ENCODE peak calls at places on chromosomes 7 and 10, in eight cellular contexts. One of them, this sample, is unnamed.

GRCh38 chr7:98209166-98209920 is 1.9 kb upstream of the BHLHA15 start:
- DNase-seq in GM12878: no peak
- DNase-seq in heart left ventricle: peak; percentile 24
- DNase-seq in lower lobe of right lung: no peak
- DNase-seq in testis: no peak
- DNase-seq in cardiac muscle cell: no peak
- DNase-seq in uterus: no peak
- DNase-seq in endodermal cell: no peak
- DNase-seq in this sample: no peak

GRCh38 chr10:34124522-34125035 is 690.5 kb downstream of the PARD3 start:
- DNase-seq in heart left ventricle: no peak
- DNase-seq in GM12878: no peak
- DNase-seq in cardiac muscle cell: no peak
- DNase-seq in testis: no peak
- DNase-seq in uterus: no peak
- DNase-seq in endodermal cell: peak; percentile 69
- DNase-seq in lower lobe of right lung: no peak
- DNase-seq in this sample: no peak

GRCh38 chr7:151459726-151460473 is 20.0 kb upstream of the CRYGN start:
- DNase-seq in GM12878: no peak
- DNase-seq in lower lobe of right lung: peak; percentile 72
- DNase-seq in testis: peak; percentile 86
- DNase-seq in cardiac muscle cell: peak; percentile 81
- DNase-seq in uterus: peak; percentile 90
- DNase-seq in heart left ventricle: peak; percentile 78
- DNase-seq in endodermal cell: peak; percentile 72
- DNase-seq in this sample: peak; percentile 89

GRCh38 chr7:111763221-111763791 is 201.0 kb upstream of the IMMP2L start:
- DNase-seq in endodermal cell: peak; percentile 76
- DNase-seq in heart left ventricle: no peak
- DNase-seq in cardiac muscle cell: peak; percentile 65
- DNase-seq in lower lobe of right lung: no peak
- DNase-seq in GM12878: no peak
- DNase-seq in uterus: no peak
- DNase-seq in testis: no peak
- DNase-seq in this sample: peak; percentile 61

GRCh38 chr7:44306608-44307007 is 18.8 kb downstream of the CAMK2B start:
- DNase-seq in lower lobe of right lung: no peak
- DNase-seq in heart left ventricle: no peak
- DNase-seq in testis: peak; percentile 7
- DNase-seq in uterus: no peak
- DNase-seq in cardiac muscle cell: no peak
- DNase-seq in endodermal cell: peak; percentile 33
- DNase-seq in GM12878: no peak
- DNase-seq in this sample: peak; percentile 39

GRCh38 chr7:16492513-16493062 is 27.1 kb upstream of the SOSTDC1 start:
- DNase-seq in endodermal cell: no peak
- DNase-seq in lower lobe of right lung: no peak
- DNase-seq in cardiac muscle cell: no peak
- DNase-seq in heart left ventricle: no peak
- DNase-seq in uterus: no peak
- DNase-seq in testis: no peak
- DNase-seq in GM12878: no peak
- DNase-seq in this sample: no peak

GRCh38 chr10:33344676-33345075 is 10.2 kb upstream of the NRP1 start:
- DNase-seq in uterus: no peak
- DNase-seq in GM12878: no peak
- DNase-seq in heart left ventricle: no peak
- DNase-seq in lower lobe of right lung: no peak
- DNase-seq in endodermal cell: no peak
- DNase-seq in testis: no peak
- DNase-seq in cardiac muscle cell: no peak
- DNase-seq in this sample: no peak

GRCh38 chr10:63237396-63237795 is 104.3 kb downstream of the NRBF2 start:
- DNase-seq in endodermal cell: no peak
- DNase-seq in GM12878: no peak
- DNase-seq in cardiac muscle cell: no peak
- DNase-seq in uterus: no peak
- DNase-seq in lower lobe of right lung: no peak
- DNase-seq in testis: no peak
- DNase-seq in heart left ventricle: no peak
- DNase-seq in this sample: no peak

GRCh38 chr10:65818990-65819389 is 1106.8 kb upstream of the LRRTM3 start:
- DNase-seq in uterus: no peak
- DNase-seq in cardiac muscle cell: no peak
- DNase-seq in endodermal cell: no peak
- DNase-seq in lower lobe of right lung: no peak
- DNase-seq in testis: no peak
- DNase-seq in heart left ventricle: no peak
- DNase-seq in GM12878: no peak
- DNase-seq in this sample: no peak

GRCh38 chr7:152423991-152424347 is 11.8 kb downstream of the KMT2C start:
- DNase-seq in lower lobe of right lung: no peak
- DNase-seq in testis: no peak
- DNase-seq in cardiac muscle cell: no peak
- DNase-seq in heart left ventricle: no peak
- DNase-seq in GM12878: no peak
- DNase-seq in uterus: no peak
- DNase-seq in endodermal cell: no peak
- DNase-seq in this sample: no peak

GRCh38 chr10:31136951-31137885 is 105.6 kb upstream of the ZNF438 start:
- DNase-seq in testis: no peak
- DNase-seq in uterus: no peak
- DNase-seq in endodermal cell: no peak
- DNase-seq in lower lobe of right lung: no peak
- DNase-seq in heart left ventricle: no peak
- DNase-seq in cardiac muscle cell: no peak
- DNase-seq in GM12878: no peak
- DNase-seq in this sample: no peak

GRCh38 chr10:101291254-101292193 is 62.3 kb upstream of the LBX1 start:
- DNase-seq in lower lobe of right lung: peak; percentile 59
- DNase-seq in testis: peak; percentile 72
- DNase-seq in GM12878: no peak
- DNase-seq in uterus: peak; percentile 47
- DNase-seq in endodermal cell: peak; percentile 95
- DNase-seq in heart left ventricle: peak; percentile 78
- DNase-seq in cardiac muscle cell: peak; percentile 92
- DNase-seq in this sample: peak; percentile 67

GRCh38 chr7:70785427-70785826 is 346.5 kb upstream of the GALNT17 start:
- DNase-seq in heart left ventricle: no peak
- DNase-seq in cardiac muscle cell: no peak
- DNase-seq in GM12878: no peak
- DNase-seq in testis: no peak
- DNase-seq in endodermal cell: no peak
- DNase-seq in lower lobe of right lung: no peak
- DNase-seq in uterus: no peak
- DNase-seq in this sample: no peak

GRCh38 chr7:139041378-139042053 is 5.7 kb upstream of the ZC3HAV1L start:
- DNase-seq in testis: no peak
- DNase-seq in lower lobe of right lung: no peak
- DNase-seq in GM12878: no peak
- DNase-seq in uterus: no peak
- DNase-seq in endodermal cell: no peak
- DNase-seq in cardiac muscle cell: no peak
- DNase-seq in heart left ventricle: no peak
- DNase-seq in this sample: no peak

GRCh38 chr7:140571537-140572122 is 69.0 kb downstream of the DENND2A start:
- DNase-seq in cardiac muscle cell: no peak
- DNase-seq in heart left ventricle: peak; percentile 2
- DNase-seq in endodermal cell: no peak
- DNase-seq in testis: no peak
- DNase-seq in GM12878: no peak
- DNase-seq in uterus: no peak
- DNase-seq in lower lobe of right lung: no peak
- DNase-seq in this sample: no peak

GRCh38 chr10:115001506-115002381 is 63.7 kb downstream of the TRUB1 start:
- DNase-seq in endodermal cell: no peak
- DNase-seq in GM12878: peak; percentile 21
- DNase-seq in cardiac muscle cell: no peak
- DNase-seq in heart left ventricle: no peak
- DNase-seq in testis: peak; percentile 27
- DNase-seq in uterus: peak; percentile 16
- DNase-seq in lower lobe of right lung: no peak
- DNase-seq in this sample: peak; percentile 56

GRCh38 chr10:17352583-17352982 is 101.8 kb downstream of the ST8SIA6 start:
- DNase-seq in endodermal cell: no peak
- DNase-seq in lower lobe of right lung: no peak
- DNase-seq in heart left ventricle: no peak
- DNase-seq in testis: no peak
- DNase-seq in GM12878: no peak
- DNase-seq in cardiac muscle cell: no peak
- DNase-seq in uterus: no peak
- DNase-seq in this sample: no peak

GRCh38 chr10:73983096-73984047 is 14.5 kb upstream of the VCL start:
- DNase-seq in endodermal cell: peak; percentile 45
- DNase-seq in GM12878: no peak
- DNase-seq in testis: no peak
- DNase-seq in uterus: no peak
- DNase-seq in lower lobe of right lung: no peak
- DNase-seq in cardiac muscle cell: no peak
- DNase-seq in heart left ventricle: no peak
- DNase-seq in this sample: no peak

GRCh38 chr7:21944616-21945373 is 904 bp downstream of the CDCA7L start:
- DNase-seq in heart left ventricle: peak; percentile 65
- DNase-seq in endodermal cell: peak; percentile 85
- DNase-seq in testis: peak; percentile 40
- DNase-seq in cardiac muscle cell: peak; percentile 47
- DNase-seq in lower lobe of right lung: peak; percentile 84
- DNase-seq in GM12878: no peak
- DNase-seq in uterus: no peak
- DNase-seq in this sample: no peak

GRCh38 chr7:85185355-85186082 is 1.3 kb downstream of the SEMA3D start:
- DNase-seq in uterus: peak; percentile 16
- DNase-seq in cardiac muscle cell: peak; percentile 62
- DNase-seq in endodermal cell: peak; percentile 86
- DNase-seq in GM12878: no peak
- DNase-seq in heart left ventricle: peak; percentile 69
- DNase-seq in testis: peak; percentile 77
- DNase-seq in lower lobe of right lung: peak; percentile 43
- DNase-seq in this sample: peak; percentile 86

GRCh38 chr7:85184599-85185354 is 2.1 kb downstream of the SEMA3D start:
- DNase-seq in testis: peak; percentile 59
- DNase-seq in heart left ventricle: peak; percentile 52
- DNase-seq in cardiac muscle cell: peak; percentile 26
- DNase-seq in GM12878: no peak
- DNase-seq in lower lobe of right lung: peak; percentile 43
- DNase-seq in endodermal cell: peak; percentile 63
- DNase-seq in uterus: no peak
- DNase-seq in this sample: peak; percentile 48

GRCh38 chr7:85186521-85187241 is at the start of gene SEMA3D:
- DNase-seq in cardiac muscle cell: peak; percentile 90
- DNase-seq in heart left ventricle: peak; percentile 79
- DNase-seq in endodermal cell: peak; percentile 96
- DNase-seq in uterus: peak; percentile 56
- DNase-seq in GM12878: no peak
- DNase-seq in testis: peak; percentile 83
- DNase-seq in lower lobe of right lung: peak; percentile 66
- DNase-seq in this sample: peak; percentile 90

GRCh38 chr7:85183296-85183695 is 3.6 kb downstream of the SEMA3D start:
- DNase-seq in testis: no peak
- DNase-seq in endodermal cell: no peak
- DNase-seq in cardiac muscle cell: no peak
- DNase-seq in uterus: no peak
- DNase-seq in heart left ventricle: no peak
- DNase-seq in GM12878: no peak
- DNase-seq in lower lobe of right lung: no peak
- DNase-seq in this sample: no peak

DNA sequence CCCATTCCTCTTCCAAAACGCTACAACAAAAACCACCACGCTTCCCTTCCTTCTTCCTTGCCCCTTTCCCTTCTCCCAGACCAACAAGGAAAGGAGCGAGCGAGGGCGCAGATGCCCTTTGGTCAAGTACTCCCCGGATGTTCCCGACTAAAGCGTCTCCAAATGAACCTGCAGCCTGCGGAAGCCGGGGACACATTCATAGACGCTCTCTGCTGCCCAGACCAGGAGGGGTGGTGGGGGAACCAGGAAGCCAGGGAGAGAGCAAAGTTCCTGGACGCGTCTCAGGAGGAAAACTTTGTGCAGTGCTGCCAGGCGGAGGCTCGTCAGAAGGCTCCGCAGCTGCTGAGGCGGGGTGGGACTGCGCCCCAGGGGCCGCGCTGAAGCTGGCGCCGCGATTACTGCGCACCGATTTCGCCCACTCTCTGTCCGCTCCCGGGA is 754 bp downstream of the SEMA3D start:
- DNase-seq in heart left ventricle: peak; percentile 61
- DNase-seq in endodermal cell: peak; percentile 82
- DNase-seq in lower lobe of right lung: no peak
- DNase-seq in GM12878: no peak
- DNase-seq in testis: peak; percentile 55
- DNase-seq in uterus: peak; percentile 16
- DNase-seq in cardiac muscle cell: peak; percentile 65
- DNase-seq in this sample: peak; percentile 61
- H3K4me3 ChIP-seq in heart left ventricle: peak overlapping the region; percentile 41
- H3K4me3 ChIP-seq in endodermal cell: peak overlapping the region; percentile 92
- H3K4me3 ChIP-seq in lower lobe of right lung: peak overlapping the region; percentile 56
- H3K4me3 ChIP-seq in GM12878: peak overlapping the region; percentile 22
- H3K4me3 ChIP-seq in testis: peak overlapping the region; percentile 64
- H3K4me3 ChIP-seq in uterus: peak overlapping the region; percentile 40
- H3K4me3 ChIP-seq in cardiac muscle cell: peak overlapping the region; percentile 66
- H3K4me3 ChIP-seq in this sample: peak overlapping the region; percentile 52

GRCh38 chr7:4862156-4862555 is 326 bp upstream of the PAPOLB start:
- DNase-seq in testis: no peak
- DNase-seq in endodermal cell: no peak
- DNase-seq in uterus: no peak
- DNase-seq in GM12878: no peak
- DNase-seq in cardiac muscle cell: no peak
- DNase-seq in lower lobe of right lung: no peak
- DNase-seq in heart left ventricle: no peak
- DNase-seq in this sample: no peak
- H3K27me3 ChIP-seq in testis: no peaks in the 10 kb centered on the region
- H3K27me3 ChIP-seq in endodermal cell: no peaks in the 10 kb centered on the region
- H3K27me3 ChIP-seq in uterus: no peaks in the 10 kb centered on the region
- H3K27me3 ChIP-seq in GM12878: no peaks in the 10 kb centered on the region
- H3K27me3 ChIP-seq in cardiac muscle cell: no peaks in the 10 kb centered on the region
- H3K27me3 ChIP-seq in lower lobe of right lung: no peaks in the 10 kb centered on the region
- H3K27me3 ChIP-seq in heart left ventricle: no peaks in the 10 kb centered on the region
- H3K27me3 ChIP-seq in this sample: no peaks in the 10 kb centered on the region

DNA sequence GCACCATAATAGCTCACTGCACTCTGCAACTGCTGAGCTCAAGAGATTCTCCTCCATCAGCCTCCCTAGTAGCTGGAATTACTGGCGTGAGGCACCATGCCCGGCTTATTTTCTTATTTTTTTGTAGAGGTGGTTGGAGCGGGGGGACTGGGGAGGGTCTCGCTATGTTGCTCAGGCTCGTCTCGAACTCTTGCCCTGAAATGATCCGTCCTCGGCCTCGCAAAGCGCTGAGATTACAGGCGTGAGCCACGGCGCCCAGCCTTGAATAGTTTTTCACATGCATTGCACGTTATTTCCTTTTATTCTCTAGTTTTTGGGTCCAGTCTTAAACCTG is 526 bp upstream of the LAMTOR4 start:
- DNase-seq in lower lobe of right lung: no peak
- DNase-seq in testis: no peak
- DNase-seq in heart left ventricle: no peak
- DNase-seq in endodermal cell: no peak
- DNase-seq in GM12878: no peak
- DNase-seq in cardiac muscle cell: no peak
- DNase-seq in uterus: no peak
- DNase-seq in this sample: no peak
- H3K4me3 ChIP-seq in lower lobe of right lung: peak overlapping the region; percentile 79
- H3K4me3 ChIP-seq in testis: peak overlapping the region; percentile 40
- H3K4me3 ChIP-seq in heart left ventricle: peak overlapping the region; percentile 44
- H3K4me3 ChIP-seq in endodermal cell: peak overlapping the region; percentile 97
- H3K4me3 ChIP-seq in GM12878: peak overlapping the region; percentile 60
- H3K4me3 ChIP-seq in cardiac muscle cell: peak overlapping the region; percentile 12
- H3K4me3 ChIP-seq in uterus: peak overlapping the region; percentile 91
- H3K4me3 ChIP-seq in this sample: peak overlapping the region; percentile 46

GRCh38 chr10:99233680-99234018 is 2.0 kb downstream of the HPSE2 start:
- DNase-seq in heart left ventricle: no peak
- DNase-seq in testis: no peak
- DNase-seq in lower lobe of right lung: peak; percentile 55
- DNase-seq in uterus: no peak
- DNase-seq in cardiac muscle cell: peak; percentile 24
- DNase-seq in GM12878: no peak
- DNase-seq in endodermal cell: no peak
- DNase-seq in this sample: no peak
- H3K27me3 ChIP-seq in heart left ventricle: peaks cover 65% of the 10 kb centered on the region
- H3K27me3 ChIP-seq in testis: peaks cover 4% of the 10 kb centered on the region
- H3K27me3 ChIP-seq in lower lobe of right lung: peaks cover 81% of the 10 kb centered on the region
- H3K27me3 ChIP-seq in uterus: peaks cover 4% of the 10 kb centered on the region
- H3K27me3 ChIP-seq in cardiac muscle cell: peaks cover 100% of the 10 kb centered on the region
- H3K27me3 ChIP-seq in GM12878: peaks cover 11% of the 10 kb centered on the region
- H3K27me3 ChIP-seq in endodermal cell: peaks cover 100% of the 10 kb centered on the region
- H3K27me3 ChIP-seq in this sample: peaks cover 2% of the 10 kb centered on the region

This sample was measured in right cardiac atrium.